ENCODE peak calls at places on chromosome 3, in seven cellular contexts. F is WTC11, O is PC-3, W is PC-9, N is breast epithelium, S is left ventricle myocardium inferior, H is AG09309. E is an unnamed sample.

GRCh38 chr3:13709706-13710105 is 160.8 kb downstream of the FBLN2 start:
- DNase-seq in F (no peak), O (no peak), W (no peak), N (peak), S (no peak), H (no peak), E (no peak)

GRCh38 chr3:126149256-126149902 is 31.0 kb downstream of the ALDH1L1 start:
- DNase-seq in F (no peak), O (no peak), W (no peak), N (peak), S (no peak), H (no peak), E (no peak)

GRCh38 chr3:157532529-157533297 is 29.5 kb upstream of the VEPH1 start:
- DNase-seq in F (no peak), O (peak), W (peak), N (no peak), S (no peak), H (peak), E (peak)

GRCh38 chr3:189003410-189003809 is 168.4 kb upstream of the TPRG1 start:
- DNase-seq in F (no peak), O (no peak), W (no peak), N (no peak), S (no peak), H (no peak), E (no peak)

GRCh38 chr3:183811638-183812037 is 13.7 kb downstream of the MAP6D1 start:
- DNase-seq in F (no peak), O (no peak), W (no peak), N (no peak), S (no peak), H (no peak), E (no peak)

GRCh38 chr3:64575211-64575844 is 112.5 kb downstream of the ADAMTS9 start:
- DNase-seq in F (peak), O (peak), W (no peak), N (no peak), S (no peak), H (no peak), E (no peak)

GRCh38 chr3:55202320-55202719 is 274.5 kb upstream of the LRTM1 start:
- DNase-seq in F (no peak), O (peak), W (no peak), N (no peak), S (no peak), H (peak), E (no peak)

GRCh38 chr3:169945313-169945712 is 21.3 kb upstream of the SEC62 start:
- DNase-seq in F (no peak), O (no peak), W (no peak), N (no peak), S (peak), H (no peak), E (no peak)

GRCh38 chr3:62293051-62293780 is 80.1 kb downstream of the FEZF2 start:
- DNase-seq in F (no peak), O (no peak), W (no peak), N (no peak), S (no peak), H (no peak), E (no peak)

GRCh38 chr3:141994856-141995255 is 118.4 kb downstream of the ATP1B3 start:
- DNase-seq in F (no peak), O (no peak), W (no peak), N (no peak), S (no peak), H (no peak), E (no peak)

GRCh38 chr3:142003291-142003690 is 126.8 kb downstream of the ATP1B3 start:
- DNase-seq in F (no peak), O (no peak), W (no peak), N (no peak), S (no peak), H (no peak), E (no peak)

GRCh38 chr3:142000341-142000870 is 124.0 kb downstream of the ATP1B3 start:
- DNase-seq in F (no peak), O (no peak), W (no peak), N (no peak), S (no peak), H (no peak), E (no peak)

GRCh38 chr3:141996437-141996836 is 120.0 kb downstream of the ATP1B3 start:
- DNase-seq in F (no peak), O (peak), W (no peak), N (no peak), S (no peak), H (no peak), E (no peak)

DNA sequence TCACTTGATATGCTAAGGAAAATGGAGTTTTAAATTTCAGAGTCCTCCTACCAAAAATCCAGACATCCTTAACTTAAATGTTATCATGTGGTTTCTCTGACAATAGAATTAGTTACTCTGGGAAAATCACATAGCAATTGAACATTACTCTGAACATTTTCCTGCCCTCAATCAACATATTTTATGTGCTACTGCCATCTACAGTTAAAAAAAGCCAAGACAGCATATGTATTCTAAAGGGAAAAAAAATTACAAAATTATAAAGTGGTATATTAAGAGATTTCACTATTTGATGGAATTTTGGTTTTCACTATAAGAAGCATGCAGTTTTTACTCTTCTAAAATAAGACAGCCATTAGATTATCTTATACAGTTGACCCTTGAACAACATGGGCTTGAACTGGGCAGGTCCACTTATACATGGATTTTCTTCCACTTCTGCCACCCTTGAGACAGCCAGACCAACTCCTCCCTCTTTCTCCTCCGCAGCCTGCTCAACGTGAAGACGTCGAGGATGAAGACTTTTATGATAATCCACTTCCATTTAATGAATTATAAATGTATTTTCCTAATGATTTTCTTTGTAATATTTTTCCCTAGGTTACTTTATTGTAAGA is 122.3 kb downstream of the ATP1B3 start:
- DNase-seq in F (no peak), O (peak), W (no peak), N (no peak), S (no peak), H (no peak), E (no peak)
- TF ChIP-seq CTCF in F (no peak), O (peak), W (peak), N (no peak), S (peak), H (peak), E (peak)

DNA sequence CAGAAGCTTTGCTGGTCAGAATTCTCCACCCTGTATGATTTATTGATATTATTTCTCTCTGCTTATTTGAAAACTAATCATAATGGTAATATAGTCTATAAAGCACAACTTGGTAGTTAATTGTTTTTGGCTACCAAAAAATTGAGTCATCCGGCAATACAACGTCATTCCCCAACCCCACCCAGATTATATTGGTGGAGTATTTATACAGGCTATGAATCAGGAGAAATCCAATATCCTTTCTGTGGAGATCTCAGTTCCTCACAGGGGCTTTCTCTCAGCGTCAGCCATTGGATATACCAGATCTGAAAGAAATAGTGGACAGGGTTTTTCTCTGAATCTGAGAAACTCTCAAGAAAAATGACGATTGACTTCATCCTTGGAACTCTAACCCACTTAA is 1055.9 kb upstream of the CADM2 start:
- DNase-seq in F (no peak), O (peak), W (no peak), N (no peak), S (no peak), H (no peak), E (no peak)
- TF ChIP-seq CTCF in F (no peak), O (no peak), W (no peak), N (no peak), S (no peak), H (no peak), E (no peak)

GRCh38 chr3:38153221-38153620 is 12.1 kb upstream of the OXSR1 start:
- DNase-seq in F (no peak), O (no peak), W (no peak), N (no peak), S (no peak), H (no peak), E (no peak)

GRCh38 chr3:38151667-38152265 is 13.3 kb downstream of the MYD88 start:
- DNase-seq in F (no peak), O (peak), W (peak), N (no peak), S (no peak), H (no peak), E (no peak)

GRCh38 chr3:38149701-38150100 is 11.2 kb downstream of the MYD88 start:
- DNase-seq in F (no peak), O (no peak), W (no peak), N (no peak), S (no peak), H (no peak), E (no peak)

GRCh38 chr3:38152660-38153059 is 12.7 kb upstream of the OXSR1 start:
- DNase-seq in F (no peak), O (no peak), W (no peak), N (no peak), S (no peak), H (no peak), E (no peak)

DNA sequence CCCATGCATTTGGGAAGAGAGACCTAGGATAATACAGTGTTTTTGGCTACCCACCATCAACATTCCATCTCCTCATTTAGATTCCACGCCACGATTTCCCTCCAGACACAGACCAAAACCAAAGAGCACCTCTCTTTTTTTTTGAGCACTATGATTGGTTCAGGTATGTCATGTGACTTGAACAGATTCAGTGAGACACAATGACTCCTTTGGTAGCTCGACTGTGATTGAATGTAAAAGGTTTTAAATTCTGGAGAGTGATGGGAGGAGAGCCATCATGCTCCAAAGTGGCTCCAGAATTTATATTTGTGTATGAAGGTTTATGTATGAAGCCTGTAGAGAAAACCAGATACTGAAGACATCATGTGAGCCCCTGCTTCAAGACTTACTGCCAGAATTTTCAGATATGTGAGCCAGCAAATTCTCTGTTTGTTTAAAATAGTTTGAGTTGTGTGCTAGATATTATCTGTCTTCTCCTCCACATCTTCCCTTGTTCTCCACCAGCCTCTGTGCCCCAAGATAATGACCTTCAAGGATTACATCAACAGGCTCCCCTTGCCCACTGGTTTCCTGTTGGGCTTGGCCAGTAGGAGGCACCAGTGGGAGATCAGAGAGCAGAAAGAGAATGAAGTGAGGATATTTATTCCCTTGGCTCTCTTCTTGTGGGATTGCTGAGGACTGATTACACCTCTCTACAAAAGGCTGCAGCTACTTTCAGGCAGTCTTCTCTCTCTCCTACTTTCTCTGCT is 12.5 kb downstream of the MYD88 start:
- DNase-seq in F (peak), O (no peak), W (no peak), N (no peak), S (no peak), H (no peak), E (no peak)
- TF ChIP-seq CTCF in F (no peak), O (peak), W (no peak), N (no peak), S (no peak), H (no peak), E (peak)

GRCh38 chr3:158789592-158789991 is 12.3 kb upstream of the MFSD1 start:
- DNase-seq in F (no peak), O (peak), W (peak), N (no peak), S (no peak), H (no peak), E (no peak)
- TF ChIP-seq CTCF in F (no peak), O (peak), W (peak), N (no peak), S (peak), H (peak), E (peak)

GRCh38 chr3:141729240-141729639 is 8.9 kb upstream of the RNF7 start:
- DNase-seq in F (peak), O (no peak), W (no peak), N (no peak), S (no peak), H (no peak), E (no peak)
- TF ChIP-seq CTCF in F (no peak), O (peak), W (no peak), N (no peak), S (no peak), H (peak), E (peak)

GRCh38 chr3:57227204-57227929 is at the start of gene APPL1:
- DNase-seq in F (peak), O (peak), W (peak), N (peak), S (peak), H (no peak), E (no peak)

GRCh38 chr3:57224856-57225255 is 2.7 kb upstream of the APPL1 start:
- DNase-seq in F (no peak), O (peak), W (no peak), N (no peak), S (no peak), H (no peak), E (no peak)

GRCh38 chr3:57226156-57226555 is 1.4 kb upstream of the APPL1 start:
- DNase-seq in F (no peak), O (no peak), W (no peak), N (no peak), S (no peak), H (no peak), E (no peak)

GRCh38 chr3:57221883-57222282 is 5.6 kb upstream of the APPL1 start:
- DNase-seq in F (no peak), O (peak), W (no peak), N (no peak), S (no peak), H (no peak), E (no peak)
- TF ChIP-seq CTCF in F (no peak), O (peak), W (peak), N (no peak), S (peak), H (peak), E (peak)

GRCh38 chr3:33439421-33440327 is 531 bp downstream of the UBP1 start:
- DNase-seq in F (no peak), O (peak), W (peak), N (peak), S (peak), H (no peak), E (no peak)
- TF ChIP-seq CTCF in F (no peak), O (no peak), W (no peak), N (no peak), S (peak), H (peak), E (peak)

DNA sequence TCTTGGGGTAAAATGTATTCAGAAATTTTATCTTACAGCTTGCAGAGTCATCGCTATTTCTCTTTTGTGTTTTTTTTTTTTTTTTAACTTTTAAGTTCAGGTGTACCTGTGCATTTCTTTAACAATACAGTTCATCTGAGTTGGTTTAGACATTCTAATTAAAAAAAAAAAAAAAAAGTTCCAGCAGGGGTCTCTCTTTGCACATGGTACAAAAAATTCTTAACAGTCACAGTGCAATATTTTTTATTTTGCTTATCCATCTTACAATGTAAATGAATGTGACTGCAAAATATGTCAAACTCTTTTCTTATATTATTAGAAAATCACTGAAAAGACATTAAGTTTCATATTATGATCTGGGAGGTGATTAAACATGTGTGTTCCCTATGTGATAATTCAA is 47.5 kb upstream of the SLC9A9 start:
- DNase-seq in F (no peak), O (peak), W (no peak), N (no peak), S (no peak), H (no peak), E (no peak)
- TF ChIP-seq CTCF in F (no peak), O (peak), W (peak), N (no peak), S (peak), H (peak), E (no peak)

DNA sequence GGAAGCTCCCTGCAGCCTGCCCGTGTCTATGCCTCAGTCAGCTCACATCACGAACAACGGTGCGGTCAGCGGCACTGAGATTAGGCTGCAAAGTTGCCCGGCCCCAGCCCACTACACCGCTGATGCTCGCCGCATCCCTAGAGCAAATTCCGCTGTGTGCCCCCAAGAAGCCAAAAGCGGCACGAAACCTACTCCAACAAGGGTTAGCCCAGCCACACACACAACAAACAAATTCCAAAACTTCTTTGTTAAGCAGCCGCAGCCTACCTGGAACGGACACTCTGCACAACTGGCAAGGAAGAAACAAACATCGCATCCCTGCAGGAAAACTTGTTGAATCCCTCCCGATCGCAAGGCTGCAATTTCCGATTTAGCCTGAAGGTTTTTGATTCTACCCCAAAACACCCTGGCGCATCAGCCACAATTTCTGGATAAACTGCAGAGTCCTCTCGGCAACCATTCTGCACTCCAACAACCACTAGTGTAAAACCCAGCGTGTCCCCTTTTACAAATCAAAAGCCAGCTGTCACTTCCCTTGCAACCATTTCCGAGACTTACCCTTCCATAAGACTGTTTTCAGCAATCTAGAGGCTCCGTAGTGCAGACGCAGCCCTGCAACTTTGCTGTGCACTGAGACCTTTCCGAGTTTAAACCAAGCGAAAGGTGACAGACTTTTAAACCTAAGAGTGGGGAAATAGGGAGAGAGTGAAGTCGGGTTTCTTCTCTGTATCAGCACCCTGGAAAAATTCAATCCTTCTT is 425 bp downstream of the ROBO1 start:
- DNase-seq in F (peak), O (peak), W (no peak), N (no peak), S (no peak), H (no peak), E (no peak)
- TF ChIP-seq CTCF in F (no peak), O (no peak), W (no peak), N (no peak), S (no peak), H (no peak), E (no peak)

DNA sequence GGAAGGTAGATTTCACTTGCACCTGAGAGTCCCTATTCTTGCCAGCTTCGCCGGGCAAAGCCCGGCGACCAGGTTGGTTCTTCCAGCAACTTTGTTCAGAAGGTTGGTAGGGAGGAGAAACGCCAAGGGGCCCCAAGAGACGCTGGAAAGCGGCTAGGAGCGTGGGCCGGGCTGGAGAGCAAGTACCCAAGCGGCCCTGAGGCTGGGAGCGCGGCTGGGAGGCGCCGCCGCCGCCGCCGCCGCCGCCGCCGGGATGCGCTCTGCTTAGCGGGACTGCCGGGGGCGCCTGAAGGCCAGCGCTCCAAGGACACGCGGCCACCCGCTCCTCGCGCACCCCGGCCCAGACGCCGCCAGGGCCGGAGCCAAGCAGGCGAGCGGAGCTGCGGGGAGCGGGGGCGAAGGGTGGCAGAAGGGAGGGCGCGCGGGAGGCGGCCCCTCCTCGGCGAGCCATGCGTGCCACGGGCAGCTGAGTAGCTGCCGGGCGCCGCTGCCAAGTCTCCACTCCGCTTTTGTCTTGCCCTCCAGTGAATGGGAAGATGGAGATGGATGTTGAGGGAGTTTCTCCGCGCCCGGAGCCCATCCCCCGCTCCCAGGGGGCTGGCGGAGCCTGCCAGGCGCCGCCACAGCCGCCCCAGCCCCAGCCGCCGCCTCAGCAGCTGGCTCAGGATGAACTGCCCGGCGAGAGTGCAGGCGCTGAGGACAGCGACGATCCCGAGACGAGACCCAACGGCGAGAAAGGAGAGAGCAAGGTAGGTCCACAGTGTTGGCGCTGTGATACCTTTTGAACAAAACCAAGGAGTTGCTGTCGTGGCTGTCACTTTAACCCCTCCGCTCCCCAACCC is 227.3 kb upstream of the AZI2 start:
- DNase-seq in F (peak), O (no peak), W (no peak), N (no peak), S (peak), H (no peak), E (no peak)
- TF ChIP-seq CTCF in F (no peak), O (no peak), W (no peak), N (no peak), S (no peak), H (no peak), E (no peak)